ENCODE peak calls at places on chromosome 7, in five cellular contexts. M is NCI-H1436; X is activated naive CD8-positive, alpha-beta T cell treated with anti-CD3 and anti-CD28 coated beads for 36 hours; Q is left lung; Y is activated CD8-positive, alpha-beta memory T cell treated with anti-CD3 and anti-CD28 coated beads for 24 hours. D is an unnamed sample.

GRCh38 chr7:124152859-124153692 is 120.2 kb upstream of the TMEM229A start:
- DNase-seq in M (no peak), X (no peak), Q (no peak), Y (no peak), D (peak)

GRCh38 chr7:38862666-38863065 is 46.3 kb downstream of the VPS41 start:
- DNase-seq in M (no peak), X (no peak), Q (no peak), Y (no peak), D (no peak)

GRCh38 chr7:40918701-40919271 is 784.0 kb downstream of the SUGCT start:
- DNase-seq in M (no peak), X (no peak), Q (no peak), Y (no peak), D (no peak)

GRCh38 chr7:134831862-134832261 is 52.4 kb downstream of the CALD1 start:
- DNase-seq in M (no peak), X (no peak), Q (no peak), Y (no peak), D (no peak)

GRCh38 chr7:157054927-157055326 is 44.5 kb upstream of the MNX1 start:
- DNase-seq in M (no peak), X (no peak), Q (no peak), Y (no peak), D (no peak)

GRCh38 chr7:137579913-137580640 is 236.5 kb upstream of the PTN start:
- DNase-seq in M (no peak), X (no peak), Q (no peak), Y (no peak), D (no peak)

GRCh38 chr7:4725014-4725951 is 43.2 kb downstream of the FOXK1 start:
- DNase-seq in M (no peak), X (peak), Q (peak), Y (peak), D (peak)

GRCh38 chr7:137942459-137943115 is 59.3 kb downstream of the CREB3L2 start:
- DNase-seq in M (no peak), X (no peak), Q (no peak), Y (no peak), D (no peak)

GRCh38 chr7:45647967-45648670 is 74.0 kb downstream of the ADCY1 start:
- DNase-seq in M (no peak), X (no peak), Q (no peak), Y (peak), D (no peak)

GRCh38 chr7:121505021-121505420 is 108.9 kb upstream of the FAM3C start:
- DNase-seq in M (no peak), X (no peak), Q (no peak), Y (no peak), D (no peak)

GRCh38 chr7:77538186-77538907 is 1.3 kb downstream of the PTPN12 start:
- DNase-seq in M (peak), X (peak), Q (peak), Y (no peak), D (peak)

GRCh38 chr7:463362-464176 is 56.1 kb downstream of the PDGFA start:
- DNase-seq in M (no peak), X (no peak), Q (peak), Y (no peak), D (no peak)

GRCh38 chr7:97639036-97639435 is 92.8 kb upstream of the TAC1 start:
- DNase-seq in M (no peak), X (no peak), Q (no peak), Y (no peak), D (peak)

GRCh38 chr7:132298782-132299181 is 277.5 kb downstream of the PLXNA4 start:
- DNase-seq in M (no peak), X (no peak), Q (no peak), Y (no peak), D (no peak)

GRCh38 chr7:12127490-12127889 is 83.6 kb upstream of the TMEM106B start:
- DNase-seq in M (no peak), X (no peak), Q (no peak), Y (no peak), D (no peak)

GRCh38 chr7:100602889-100603696 is 930 bp downstream of the PCOLCE start:
- DNase-seq in M (no peak), X (no peak), Q (peak), Y (no peak), D (no peak)

GRCh38 chr7:74207586-74207985 is 2.2 kb upstream of the LAT2 start:
- DNase-seq in M (no peak), X (no peak), Q (no peak), Y (no peak), D (no peak)

GRCh38 chr7:113805976-113806375 is 112.8 kb downstream of the PPP1R3A start:
- DNase-seq in M (no peak), X (no peak), Q (no peak), Y (no peak), D (no peak)

GRCh38 chr7:139687980-139688632 is 89.7 kb downstream of the HIPK2 start:
- DNase-seq in M (no peak), X (no peak), Q (no peak), Y (no peak), D (peak)

GRCh38 chr7:3537210-3537875 is 236.3 kb downstream of the SDK1 start:
- DNase-seq in M (no peak), X (no peak), Q (no peak), Y (no peak), D (no peak)

GRCh38 chr7:111560773-111561658 is 1.3 kb downstream of the IMMP2L start:
- DNase-seq in M (no peak), X (no peak), Q (no peak), Y (no peak), D (peak)

GRCh38 chr7:2785071-2785500 is 59.0 kb downstream of the GNA12 start:
- DNase-seq in M (no peak), X (no peak), Q (no peak), Y (no peak), D (no peak)

GRCh38 chr7:128114806-128115205 is 83.6 kb upstream of the LRRC4 start:
- DNase-seq in M (no peak), X (no peak), Q (no peak), Y (peak), D (no peak)

GRCh38 chr7:5419523-5420107 is 4.0 kb downstream of the TNRC18 start:
- DNase-seq in M (no peak), X (no peak), Q (no peak), Y (peak), D (no peak)

GRCh38 chr7:66826649-66827048 is 86.1 kb downstream of the RABGEF1 start:
- DNase-seq in M (no peak), X (no peak), Q (no peak), Y (no peak), D (no peak)

GRCh38 chr7:54541941-54542618 is at the start of gene VSTM2A:
- DNase-seq in M (no peak), X (no peak), Q (no peak), Y (no peak), D (no peak)

GRCh38 chr7:137909042-137909441 is 62.3 kb upstream of the DGKI start:
- DNase-seq in M (no peak), X (no peak), Q (no peak), Y (no peak), D (no peak)

GRCh38 chr7:5420108-5420840 is 3.4 kb downstream of the TNRC18 start:
- DNase-seq in M (no peak), X (no peak), Q (no peak), Y (peak), D (peak)

GRCh38 chr7:1065263-1066260 is 21.2 kb downstream of the GPR146 start:
- DNase-seq in M (peak), X (peak), Q (peak), Y (peak), D (peak)